ENCODE peak calls at places on chromosomes 1 and 21, in ten cellular contexts. X is naive B cell; S is AG09319; O is Caco-2; A is stimulated activated naive CD4-positive, alpha-beta T cell; U is NCI-H2171; Z is NCI-H345; I is occipital lobe; V is lung; W is C1 segment of cervical spinal cord. G is an unnamed sample.

GRCh38 chr1:23419180-23419579 is 5.4 kb downstream of the TCEA3 start:
- DNase-seq in X (no peak), S (no peak), O (no peak), A (no peak), U (no peak), Z (no peak), I (no peak), V (no peak), W (no peak), G (no peak)

GRCh38 chr1:159924025-159924790 is 1.1 kb downstream of the TAGLN2 start:
- DNase-seq in X (peak), S (peak), O (peak), A (peak), U (no peak), Z (no peak), I (peak), V (peak), W (no peak), G (peak)

GRCh38 chr1:76075877-76076276 is 1.3 kb downstream of the ST6GALNAC3 start:
- DNase-seq in X (peak), S (no peak), O (no peak), A (no peak), U (no peak), Z (no peak), I (no peak), V (no peak), W (no peak), G (no peak)

GRCh38 chr1:150186789-150187559 is 37.3 kb downstream of the PLEKHO1 start:
- DNase-seq in X (peak), S (no peak), O (no peak), A (peak), U (peak), Z (peak), I (no peak), V (no peak), W (no peak), G (no peak)

GRCh38 chr1:244964112-244964971 is 100.0 kb upstream of the HNRNPU start:
- DNase-seq in X (no peak), S (peak), O (peak), A (no peak), U (no peak), Z (no peak), I (peak), V (no peak), W (no peak), G (no peak)

GRCh38 chr1:74835046-74835445 is 102.1 kb downstream of the TYW3 start:
- DNase-seq in X (no peak), S (peak), O (no peak), A (no peak), U (peak), Z (peak), I (no peak), V (no peak), W (no peak), G (no peak)

GRCh38 chr1:211133393-211133840 is 531 bp downstream of the KCNH1 start:
- DNase-seq in X (no peak), S (no peak), O (no peak), A (no peak), U (peak), Z (peak), I (peak), V (no peak), W (peak), G (no peak)

GRCh38 chr1:63943393-63943792 is 169.6 kb downstream of the ROR1 start:
- DNase-seq in X (no peak), S (no peak), O (no peak), A (no peak), U (no peak), Z (no peak), I (no peak), V (no peak), W (no peak), G (no peak)

GRCh38 chr1:204102029-204102611 is 29.2 kb downstream of the SOX13 start:
- DNase-seq in X (no peak), S (no peak), O (no peak), A (no peak), U (no peak), Z (peak), I (no peak), V (no peak), W (no peak), G (no peak)

GRCh38 chr1:197808843-197809242 is 33.6 kb upstream of the DENND1B start:
- DNase-seq in X (no peak), S (no peak), O (no peak), A (no peak), U (peak), Z (no peak), I (no peak), V (no peak), W (no peak), G (no peak)

GRCh38 chr1:150152772-150153461 is 3.2 kb downstream of the PLEKHO1 start:
- DNase-seq in X (no peak), S (no peak), O (no peak), A (no peak), U (no peak), Z (no peak), I (no peak), V (no peak), W (no peak), G (no peak)

GRCh38 chr1:95287078-95287477 is 53.1 kb downstream of the RWDD3 start:
- DNase-seq in X (no peak), S (no peak), O (no peak), A (no peak), U (no peak), Z (peak), I (no peak), V (no peak), W (no peak), G (no peak)

GRCh38 chr1:179369751-179370341 is 4.1 kb downstream of the AXDND1 start:
- DNase-seq in X (peak), S (peak), O (no peak), A (peak), U (peak), Z (peak), I (no peak), V (no peak), W (no peak), G (peak)

GRCh38 chr1:192700834-192701271 is 64.9 kb downstream of the RGS13 start:
- DNase-seq in X (no peak), S (peak), O (no peak), A (no peak), U (no peak), Z (no peak), I (no peak), V (no peak), W (no peak), G (peak)

GRCh38 chr1:25609921-25610320 is 6.7 kb upstream of the MAN1C1 start:
- DNase-seq in X (no peak), S (no peak), O (no peak), A (no peak), U (no peak), Z (no peak), I (no peak), V (no peak), W (no peak), G (no peak)

GRCh38 chr21:45892156-45892919 is 89.2 kb upstream of the COL6A1 start:
- DNase-seq in X (peak), S (no peak), O (peak), A (no peak), U (no peak), Z (no peak), I (no peak), V (no peak), W (no peak), G (no peak)

GRCh38 chr1:23727362-23727811 is 15.9 kb upstream of the ELOA start:
- DNase-seq in X (no peak), S (peak), O (peak), A (no peak), U (no peak), Z (no peak), I (no peak), V (peak), W (no peak), G (no peak)

G was measured in brain pericyte.